ENCODE peak calls at places on chromosomes 5 and 9, in nine cellular contexts. J, L, S, Z, N, W, I, D and T are unnamed samples.

GRCh38 chr9:138049779-138050471 is 172.3 kb downstream of the CACNA1B start:
- DNase-seq in J (no peak), L (no peak), S (peak; percentile 21), Z (peak; percentile 17), N (no peak), W (no peak), I (no peak), D (no peak), T (peak; percentile 59)

GRCh38 chr5:127085371-127085770 is 12.1 kb upstream of the C5orf63 start:
- DNase-seq in J (peak; percentile 73), L (no peak), S (no peak), Z (no peak), N (no peak), W (no peak), I (no peak), D (no peak), T (no peak)

GRCh38 chr5:149317281-149318048 is 27.8 kb upstream of the GRPEL2 start:
- DNase-seq in J (peak; percentile 40), L (peak; percentile 56), S (peak; percentile 76), Z (peak; percentile 34), N (peak; percentile 65), W (peak; percentile 22), I (peak; percentile 55), D (peak; percentile 29), T (no peak)

GRCh38 chr9:8860925-8861324 is 1061.3 kb upstream of the DMAC1 start:
- DNase-seq in J (peak; percentile 49), L (no peak), S (no peak), Z (no peak), N (peak; percentile 11), W (peak; percentile 53), I (no peak), D (peak; percentile 60), T (no peak)

GRCh38 chr9:15965246-15965745 is 412.5 kb downstream of the CCDC171 start:
- DNase-seq in J (no peak), L (no peak), S (no peak), Z (no peak), N (no peak), W (no peak), I (no peak), D (peak; percentile 38), T (no peak)

GRCh38 chr9:98888794-98889495 is 54.8 kb upstream of the COL15A1 start:
- DNase-seq in J (no peak), L (no peak), S (no peak), Z (no peak), N (no peak), W (no peak), I (no peak), D (peak; percentile 60), T (no peak)

GRCh38 chr5:33227247-33227646 is 213.5 kb upstream of the TARS1 start:
- DNase-seq in J (no peak), L (no peak), S (no peak), Z (no peak), N (no peak), W (no peak), I (no peak), D (peak; percentile 13), T (no peak)

GRCh38 chr9:128009639-128010038 is 28.9 kb upstream of the EEIG1 start:
- DNase-seq in J (no peak), L (no peak), S (no peak), Z (no peak), N (no peak), W (no peak), I (no peak), D (no peak), T (no peak)

GRCh38 chr9:109771796-109772525 is 8.0 kb upstream of the PALM2AKAP2 start:
- DNase-seq in J (no peak), L (no peak), S (no peak), Z (no peak), N (no peak), W (peak; percentile 57), I (no peak), D (peak; percentile 81), T (no peak)

GRCh38 chr5:43106290-43106638 is 14.4 kb upstream of the ZNF131 start:
- DNase-seq in J (no peak), L (no peak), S (no peak), Z (no peak), N (no peak), W (no peak), I (no peak), D (no peak), T (no peak)

GRCh38 chr5:133819977-133820471 is 148.4 kb downstream of the C5orf15 start:
- DNase-seq in J (no peak), L (no peak), S (no peak), Z (no peak), N (no peak), W (no peak), I (no peak), D (no peak), T (no peak)

GRCh38 chr9:86239053-86239770 is 20.2 kb downstream of the C9orf153 start:
- DNase-seq in J (peak; percentile 30), L (no peak), S (no peak), Z (no peak), N (no peak), W (no peak), I (no peak), D (no peak), T (peak; percentile 43)

GRCh38 chr9:116320180-116320799 is 166.7 kb downstream of the PAPPA start:
- DNase-seq in J (no peak), L (no peak), S (no peak), Z (no peak), N (peak; percentile 23), W (no peak), I (no peak), D (no peak), T (no peak)

GRCh38 chr9:107348836-107349235 is 65.8 kb downstream of the RAD23B start:
- DNase-seq in J (no peak), L (no peak), S (no peak), Z (no peak), N (no peak), W (no peak), I (no peak), D (no peak), T (peak; percentile 16)

GRCh38 chr5:176776916-176777315 is 33.4 kb upstream of the UNC5A start:
- DNase-seq in J (no peak), L (no peak), S (no peak), Z (no peak), N (no peak), W (no peak), I (no peak), D (no peak), T (no peak)

DNA sequence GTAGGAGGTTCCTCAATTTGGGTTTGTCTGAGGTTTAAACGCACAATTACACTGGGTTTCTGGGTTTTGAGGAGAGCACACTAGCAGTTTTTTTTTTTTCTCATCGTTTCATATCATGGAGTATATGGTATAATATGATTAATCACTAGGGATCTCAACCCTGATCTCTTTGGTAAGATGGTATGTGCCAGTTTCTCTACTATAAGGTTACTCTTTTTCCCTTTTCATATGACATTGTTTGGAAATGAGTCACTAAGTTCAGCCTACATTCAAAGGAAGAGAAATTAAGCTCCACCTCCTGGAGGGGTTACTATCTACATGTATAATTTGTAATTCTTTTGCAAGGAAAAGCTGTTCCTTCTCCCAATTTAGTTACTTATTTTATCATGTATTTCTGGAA is 35.2 kb downstream of the MTRR start:
- DNase-seq in J (peak; percentile 83), L (no peak), S (no peak), Z (no peak), N (peak; percentile 63), W (peak; percentile 23), I (no peak), D (peak; percentile 81), T (no peak)
- TF ChIP-seq CTCF in J (no peak), L (no peak), S (no peak), Z (no peak), N (no peak), W (no peak), I (no peak), D (no peak), T (no peak)

DNA sequence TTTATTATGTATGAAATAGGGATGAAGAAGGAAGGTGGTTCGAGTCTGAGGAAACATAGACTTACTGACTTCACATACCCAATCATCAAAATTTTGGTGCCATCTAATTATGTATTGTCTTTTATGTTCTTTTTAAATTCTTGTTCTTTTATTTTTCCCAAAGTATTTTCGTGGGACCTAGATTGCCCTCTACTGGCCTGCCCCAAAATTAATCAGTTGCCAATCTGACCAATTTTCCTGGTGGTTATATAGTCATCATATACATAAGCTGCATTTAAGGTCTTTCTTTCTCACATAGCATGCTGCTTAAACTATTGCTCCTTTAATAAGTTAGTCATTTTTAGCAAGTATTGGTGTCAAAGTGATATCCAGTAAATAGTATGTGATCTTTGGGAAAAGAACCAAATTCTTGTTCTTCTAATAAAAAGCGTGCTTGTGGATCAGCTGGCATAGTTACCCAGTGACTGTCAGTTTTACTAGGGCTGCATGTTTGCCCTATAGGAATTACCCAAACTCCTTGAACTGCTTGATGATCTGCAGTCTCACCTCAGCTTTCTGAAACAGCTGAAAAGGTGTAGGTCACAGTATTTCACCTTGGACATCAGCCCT is 223.5 kb downstream of the SH3GL2 start:
- DNase-seq in J (peak; percentile 20), L (peak; percentile 38), S (peak; percentile 10), Z (no peak), N (peak; percentile 0), W (no peak), I (no peak), D (peak; percentile 6), T (no peak)
- TF ChIP-seq CTCF in J (peak; percentile 28), L (peak; percentile 64), S (peak; percentile 72), Z (no peak), N (peak; percentile 51), W (peak; percentile 59), I (peak; percentile 27), D (peak; percentile 71), T (peak; percentile 77)

DNA sequence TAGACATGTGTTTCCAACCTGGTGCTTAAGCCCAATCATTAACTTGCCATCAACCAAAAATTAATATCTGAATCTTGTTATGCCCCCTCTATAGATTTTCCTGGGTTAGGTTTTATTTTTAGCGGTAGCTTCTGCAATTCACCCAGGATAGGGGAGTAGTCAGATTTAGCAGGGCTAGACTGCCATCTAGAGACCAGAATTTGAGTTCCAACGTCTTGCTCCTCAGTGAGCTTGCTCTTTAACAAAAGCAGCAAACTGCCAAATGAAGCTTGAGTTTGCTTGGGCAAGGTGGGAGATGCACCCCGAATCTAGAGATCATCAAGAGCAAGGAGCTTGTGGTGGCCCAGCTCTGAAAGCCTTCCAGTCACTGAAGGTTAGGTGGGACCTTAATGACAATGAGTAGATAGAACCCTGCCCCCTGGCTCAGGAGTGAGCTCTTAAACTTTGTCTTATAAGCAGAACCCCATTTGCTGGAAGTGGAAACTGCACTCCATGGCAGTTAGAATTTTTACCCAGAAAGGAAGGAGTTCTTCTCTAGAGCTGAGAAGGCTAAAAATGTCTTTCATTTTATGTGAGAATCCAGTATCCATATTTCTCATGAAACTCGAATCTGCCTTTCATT is 456.1 kb downstream of the RASEF start:
- DNase-seq in J (peak; percentile 67), L (peak; percentile 88), S (peak; percentile 49), Z (peak; percentile 39), N (peak; percentile 55), W (peak; percentile 77), I (peak; percentile 54), D (peak; percentile 62), T (no peak)
- TF ChIP-seq CTCF in J (peak; percentile 75), L (peak; percentile 82), S (peak; percentile 72), Z (no peak), N (peak; percentile 58), W (peak; percentile 67), I (peak; percentile 41), D (peak; percentile 68), T (peak; percentile 83)

DNA sequence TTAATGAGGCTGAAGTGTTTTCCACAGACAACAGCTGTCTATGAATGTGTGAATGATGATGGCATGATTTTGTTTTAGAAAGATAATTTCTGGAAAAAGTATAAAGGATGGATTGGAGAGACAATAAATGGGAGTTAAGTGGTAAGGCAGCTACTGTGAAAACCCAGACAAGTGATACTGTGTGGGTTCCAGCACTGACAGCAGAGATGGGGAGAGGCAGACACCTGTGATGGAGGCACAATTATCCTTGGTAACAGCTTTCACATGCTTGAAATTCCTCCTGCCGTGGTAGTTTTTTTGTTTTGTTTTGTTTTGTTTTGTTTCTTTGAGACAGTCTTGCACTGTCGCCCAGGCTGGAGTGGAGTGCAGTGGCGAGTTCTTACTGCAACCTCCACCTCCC is 189.3 kb downstream of the DEPDC1B start:
- DNase-seq in J (no peak), L (peak; percentile 38), S (no peak), Z (no peak), N (no peak), W (no peak), I (no peak), D (no peak), T (no peak)
- TF ChIP-seq CTCF in J (no peak), L (no peak), S (no peak), Z (no peak), N (no peak), W (no peak), I (no peak), D (no peak), T (no peak)